ENCODE peak calls at places on chromosomes 5 and 9, in nine cellular contexts. E, A, S, P, K, Q, F, O and J are unnamed samples.
A peak's percentile ranks its signal among the peaks of the same experiment; 100 is the strongest.

GRCh38 chr5:83922699-83923098 is 202.0 kb upstream of the HAPLN1 start:
- DNase-seq in E (no peak), A (no peak), S (no peak), P (no peak), K (no peak), Q (no peak), F (no peak), O (no peak), J (no peak)

GRCh38 chr5:137466888-137467287 is 32.2 kb downstream of the SPOCK1 start:
- DNase-seq in E (no peak), A (no peak), S (no peak), P (no peak), K (no peak), Q (no peak), F (peak; percentile 20), O (no peak), J (no peak)

GRCh38 chr5:91339053-91339710 is 43.9 kb downstream of the ARRDC3 start:
- DNase-seq in E (no peak), A (no peak), S (no peak), P (peak; percentile 33), K (no peak), Q (no peak), F (no peak), O (no peak), J (peak; percentile 58)

GRCh38 chr5:69024241-69024651 is 69.6 kb upstream of the SLC30A5 start:
- DNase-seq in E (peak; percentile 69), A (no peak), S (no peak), P (peak; percentile 61), K (peak; percentile 51), Q (no peak), F (no peak), O (no peak), J (peak; percentile 77)

GRCh38 chr9:69649566-69650260 is 22.5 kb downstream of the APBA1 start:
- DNase-seq in E (no peak), A (no peak), S (no peak), P (no peak), K (no peak), Q (no peak), F (no peak), O (no peak), J (no peak)

GRCh38 chr5:38780950-38781349 is 64.9 kb upstream of the OSMR start:
- DNase-seq in E (peak; percentile 39), A (peak; percentile 37), S (no peak), P (peak; percentile 91), K (no peak), Q (no peak), F (peak; percentile 84), O (peak; percentile 76), J (peak; percentile 95)

GRCh38 chr5:120958877-120959485 is 494.9 kb downstream of the PRR16 start:
- DNase-seq in E (no peak), A (no peak), S (no peak), P (no peak), K (no peak), Q (no peak), F (no peak), O (no peak), J (no peak)

GRCh38 chr9:69044226-69045219 is 9.0 kb downstream of the FXN start:
- DNase-seq in E (no peak), A (peak; percentile 30), S (no peak), P (peak; percentile 65), K (no peak), Q (no peak), F (no peak), O (peak; percentile 81), J (peak; percentile 71)

GRCh38 chr9:2730971-2731370 is 13.7 kb downstream of the KCNV2 start:
- DNase-seq in E (no peak), A (no peak), S (no peak), P (no peak), K (no peak), Q (no peak), F (no peak), O (no peak), J (no peak)

GRCh38 chr5:23655674-23656073 is 148.3 kb downstream of the PRDM9 start:
- DNase-seq in E (no peak), A (no peak), S (no peak), P (no peak), K (no peak), Q (no peak), F (no peak), O (no peak), J (no peak)

GRCh38 chr5:140054086-140054689 is 11.1 kb upstream of the NRG2 start:
- DNase-seq in E (no peak), A (no peak), S (no peak), P (no peak), K (no peak), Q (no peak), F (no peak), O (no peak), J (no peak)

GRCh38 chr9:74172874-74173273 is 324.3 kb upstream of the RORB start:
- DNase-seq in E (no peak), A (no peak), S (no peak), P (no peak), K (no peak), Q (no peak), F (no peak), O (no peak), J (no peak)

GRCh38 chr9:134690946-134691694 is 49.5 kb downstream of the COL5A1 start:
- DNase-seq in E (no peak), A (no peak), S (peak; percentile 57), P (no peak), K (no peak), Q (no peak), F (no peak), O (peak; percentile 75), J (no peak)

GRCh38 chr5:88298425-88298824 is 29.8 kb upstream of the TMEM161B start:
- DNase-seq in E (no peak), A (no peak), S (no peak), P (peak; percentile 28), K (no peak), Q (no peak), F (no peak), O (no peak), J (peak; percentile 7)

GRCh38 chr9:125430611-125431305 is 169.1 kb downstream of the GAPVD1 start:
- DNase-seq in E (no peak), A (no peak), S (peak; percentile 48), P (no peak), K (no peak), Q (no peak), F (no peak), O (no peak), J (no peak)

GRCh38 chr9:12723409-12724028 is 30.3 kb downstream of the TYRP1 start:
- DNase-seq in E (peak; percentile 44), A (no peak), S (no peak), P (peak; percentile 67), K (no peak), Q (no peak), F (no peak), O (no peak), J (peak; percentile 2)

GRCh38 chr5:152052470-152052869 is 127.8 kb upstream of the GLRA1 start:
- DNase-seq in E (no peak), A (no peak), S (no peak), P (no peak), K (no peak), Q (no peak), F (no peak), O (no peak), J (no peak)

GRCh38 chr9:35756275-35756742 is 2.2 kb upstream of the MSMP start:
- DNase-seq in E (no peak), A (peak; percentile 63), S (peak; percentile 88), P (peak; percentile 43), K (no peak), Q (peak; percentile 89), F (peak; percentile 41), O (peak; percentile 63), J (peak; percentile 26)

DNA sequence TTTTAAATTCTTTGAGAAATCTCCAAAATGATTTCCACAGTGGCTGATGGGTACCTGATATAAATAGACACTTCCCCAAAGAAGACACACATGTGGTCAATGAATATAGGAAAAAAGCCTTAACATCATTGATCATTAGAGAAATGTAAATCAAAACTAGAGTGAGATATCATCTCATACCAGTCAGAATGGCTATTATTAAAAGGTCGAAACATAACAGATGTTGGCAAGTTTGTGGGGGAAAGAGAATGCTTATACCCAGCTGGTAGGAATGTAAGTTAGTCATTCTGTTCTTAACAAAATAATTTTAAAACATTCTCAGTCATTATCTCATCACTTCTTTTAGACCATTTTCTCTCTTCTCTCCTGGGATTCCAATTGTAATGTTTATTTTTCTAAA is 1666.0 kb upstream of the ACO1 start:
- DNase-seq in E (no peak), A (no peak), S (no peak), P (no peak), K (no peak), Q (no peak), F (no peak), O (no peak), J (no peak)
- H3K27ac ChIP-seq in E (no peak overlapping the region), A (no peak overlapping the region), S (no peak overlapping the region), P (no peak overlapping the region), K (no peak overlapping the region), Q (no peak overlapping the region), F (no peak overlapping the region), O (no peak overlapping the region), J (no peak overlapping the region)

GRCh38 chr5:51468196-51468595 is 84.9 kb downstream of the ISL1 start:
- DNase-seq in E (no peak), A (no peak), S (no peak), P (no peak), K (no peak), Q (no peak), F (no peak), O (no peak), J (peak; percentile 19)
- TF ChIP-seq CTCF in E (no peak), A (no peak), S (no peak), P (no peak), K (peak; percentile 33), Q (no peak), F (no peak), O (no peak), J (no peak)

GRCh38 chr9:96503918-96504317 is 53.9 kb downstream of the HABP4 start:
- DNase-seq in E (no peak), A (no peak), S (no peak), P (no peak), K (no peak), Q (no peak), F (no peak), O (no peak), J (no peak)

GRCh38 chr9:96501981-96502833 is 52.2 kb downstream of the HABP4 start:
- DNase-seq in E (no peak), A (no peak), S (no peak), P (no peak), K (no peak), Q (no peak), F (no peak), O (no peak), J (no peak)

GRCh38 chr9:96498796-96499195 is 48.8 kb downstream of the HABP4 start:
- DNase-seq in E (no peak), A (no peak), S (no peak), P (no peak), K (no peak), Q (no peak), F (no peak), O (no peak), J (no peak)

GRCh38 chr9:96499257-96499656 is 49.3 kb downstream of the HABP4 start:
- DNase-seq in E (no peak), A (no peak), S (no peak), P (no peak), K (no peak), Q (no peak), F (no peak), O (no peak), J (peak; percentile 78)

GRCh38 chr9:96500696-96501660 is 51.0 kb downstream of the HABP4 start:
- DNase-seq in E (no peak), A (no peak), S (no peak), P (peak; percentile 51), K (no peak), Q (no peak), F (no peak), O (no peak), J (no peak)
- H3K27ac ChIP-seq in E (no peak overlapping the region), A (no peak overlapping the region), S (no peak overlapping the region), P (no peak overlapping the region), K (no peak overlapping the region), Q (no peak overlapping the region), F (peak overlapping the region; percentile 84), O (no peak overlapping the region), J (peak overlapping the region; percentile 81)

GRCh38 chr9:101457003-101457402 is 21.4 kb upstream of the ALDOB start:
- DNase-seq in E (no peak), A (no peak), S (no peak), P (no peak), K (peak; percentile 58), Q (no peak), F (no peak), O (no peak), J (peak; percentile 11)
- TF ChIP-seq CTCF in E (no peak), A (peak; percentile 12), S (no peak), P (no peak), K (peak; percentile 33), Q (no peak), F (no peak), O (no peak), J (no peak)